ENCODE peak calls at places on chromosomes 6 and 20, in five cellular contexts. Q, P, D, Z and S are unnamed samples.

GRCh38 chr20:50958733-50959542 is at the start of gene MOCS3:
- DNase-seq in Q (peak; percentile 87), P (peak; percentile 78), D (peak; percentile 79), Z (no peak), S (peak; percentile 56)

GRCh38 chr20:13443690-13444089 is 195.0 kb downstream of the TASP1 start:
- DNase-seq in Q (no peak), P (no peak), D (no peak), Z (no peak), S (no peak)

GRCh38 chr6:116362287-116362686 is 8.5 kb upstream of the DSE start:
- DNase-seq in Q (no peak), P (no peak), D (no peak), Z (no peak), S (no peak)

GRCh38 chr20:59850018-59850641 is 83.3 kb downstream of the SYCP2 start:
- DNase-seq in Q (peak; percentile 49), P (no peak), D (no peak), Z (no peak), S (no peak)

GRCh38 chr6:56335733-56336132 is 88.4 kb upstream of the COL21A1 start:
- DNase-seq in Q (no peak), P (no peak), D (no peak), Z (peak; percentile 42), S (no peak)

GRCh38 chr6:72769459-72770125 is 147.7 kb downstream of the KCNQ5 start:
- DNase-seq in Q (no peak), P (no peak), D (no peak), Z (no peak), S (no peak)

GRCh38 chr20:53226788-53227187 is 254.6 kb downstream of the TSHZ2 start:
- DNase-seq in Q (no peak), P (no peak), D (no peak), Z (no peak), S (no peak)

GRCh38 chr6:2791124-2792050 is 26.2 kb downstream of the WRNIP1 start:
- DNase-seq in Q (peak; percentile 77), P (peak; percentile 48), D (peak; percentile 57), Z (peak; percentile 64), S (peak; percentile 25)

GRCh38 chr6:125519367-125519766 is 217.6 kb upstream of the HDDC2 start:
- DNase-seq in Q (no peak), P (no peak), D (no peak), Z (no peak), S (no peak)

GRCh38 chr6:143528164-143528811 is 16.8 kb upstream of the FUCA2 start:
- DNase-seq in Q (no peak), P (no peak), D (no peak), Z (no peak), S (no peak)

GRCh38 chr6:40852667-40853383 is 186.2 kb downstream of the UNC5CL start:
- DNase-seq in Q (peak; percentile 13), P (no peak), D (no peak), Z (no peak), S (peak; percentile 17)

GRCh38 chr20:17172826-17173420 is 53.9 kb upstream of the PCSK2 start:
- DNase-seq in Q (no peak), P (no peak), D (no peak), Z (no peak), S (no peak)

GRCh38 chr20:50054626-50055511 is 58.1 kb downstream of the UBE2V1 start:
- DNase-seq in Q (peak; percentile 70), P (no peak), D (no peak), Z (peak; percentile 87), S (no peak)

GRCh38 chr6:166515072-166515810 is 71.2 kb downstream of the RAMACL start:
- DNase-seq in Q (peak; percentile 49), P (peak; percentile 12), D (no peak), Z (peak; percentile 57), S (no peak)

GRCh38 chr20:54476336-54476928 is 1.0 kb downstream of the DOK5 start:
- DNase-seq in Q (no peak), P (no peak), D (no peak), Z (no peak), S (no peak)

GRCh38 chr6:99604161-99605073 is 2.2 kb upstream of the PRDM13 start:
- DNase-seq in Q (no peak), P (no peak), D (no peak), Z (no peak), S (no peak)

GRCh38 chr6:111841822-111842221 is 31.4 kb downstream of the FYN start:
- DNase-seq in Q (no peak), P (no peak), D (no peak), Z (peak; percentile 13), S (no peak)

GRCh38 chr6:67009818-67010217 is 1302.8 kb upstream of the EYS start:
- DNase-seq in Q (peak; percentile 2), P (no peak), D (no peak), Z (no peak), S (no peak)

GRCh38 chr20:47773381-47773786 is 11.9 kb downstream of the SULF2 start:
- DNase-seq in Q (no peak), P (no peak), D (peak; percentile 46), Z (no peak), S (no peak)

GRCh38 chr6:169702640-169703246 is 817 bp downstream of the C6orf120 start:
- DNase-seq in Q (peak; percentile 38), P (peak; percentile 36), D (no peak), Z (peak; percentile 17), S (no peak)

GRCh38 chr6:52910091-52910490 is 593 bp upstream of the GSTA3 start:
- DNase-seq in Q (no peak), P (no peak), D (no peak), Z (no peak), S (no peak)

GRCh38 chr20:59441860-59442810 is 141.7 kb downstream of the EDN3 start:
- DNase-seq in Q (no peak), P (no peak), D (no peak), Z (no peak), S (no peak)

GRCh38 chr20:39762716-39763115 is 800.6 kb downstream of the DHX35 start:
- DNase-seq in Q (no peak), P (no peak), D (no peak), Z (no peak), S (no peak)

GRCh38 chr6:136330634-136331033 is 41.0 kb upstream of the BCLAF1 start:
- DNase-seq in Q (no peak), P (no peak), D (no peak), Z (no peak), S (no peak)

GRCh38 chr20:19108181-19108580 is 104.3 kb upstream of the SLC24A3 start:
- DNase-seq in Q (no peak), P (no peak), D (no peak), Z (no peak), S (no peak)

GRCh38 chr6:34052918-34053608 is 92.8 kb downstream of the GRM4 start:
- DNase-seq in Q (no peak), P (no peak), D (no peak), Z (no peak), S (no peak)

GRCh38 chr6:112061605-112062004 is 7.7 kb downstream of the CCN6 start:
- DNase-seq in Q (no peak), P (no peak), D (no peak), Z (peak; percentile 47), S (no peak)

GRCh38 chr6:11514672-11515071 is 22.9 kb upstream of the TMEM170B start:
- DNase-seq in Q (no peak), P (no peak), D (no peak), Z (no peak), S (no peak)

GRCh38 chr6:89411269-89412070 is 603 bp downstream of the RRAGD start:
- DNase-seq in Q (no peak), P (peak; percentile 18), D (peak; percentile 22), Z (no peak), S (no peak)

GRCh38 chr20:5658897-5659296 is 91.3 kb upstream of the SHLD1 start:
- DNase-seq in Q (no peak), P (peak; percentile 25), D (peak; percentile 70), Z (peak; percentile 34), S (no peak)

GRCh38 chr20:62543470-62544302 is 67.9 kb upstream of the GATA5 start:
- DNase-seq in Q (no peak), P (no peak), D (no peak), Z (no peak), S (no peak)

GRCh38 chr6:51268666-51269065 is 450.0 kb downstream of the TFAP2B start:
- DNase-seq in Q (no peak), P (no peak), D (no peak), Z (no peak), S (no peak)

GRCh38 chr20:50592282-50593004 is 82.3 kb downstream of the PTPN1 start:
- DNase-seq in Q (no peak), P (no peak), D (no peak), Z (no peak), S (no peak)

GRCh38 chr20:48157970-48158369 is 372.7 kb upstream of the SULF2 start:
- DNase-seq in Q (no peak), P (no peak), D (peak; percentile 65), Z (no peak), S (no peak)

GRCh38 chr6:30618270-30618787 is 689 bp downstream of the MRPS18B start:
- DNase-seq in Q (no peak), P (no peak), D (no peak), Z (peak; percentile 64), S (no peak)

GRCh38 chr20:44081476-44081875 is 105.5 kb downstream of the JPH2 start:
- DNase-seq in Q (no peak), P (no peak), D (peak; percentile 17), Z (no peak), S (no peak)

GRCh38 chr6:151310852-151311767 is 71.3 kb downstream of the AKAP12 start:
- DNase-seq in Q (no peak), P (no peak), D (no peak), Z (no peak), S (no peak)

GRCh38 chr20:61803416-61803902 is 262.2 kb downstream of the TAF4 start:
- DNase-seq in Q (no peak), P (no peak), D (no peak), Z (no peak), S (no peak)